ENCODE peak calls at places on chromosomes 1 and 21, in five cellular contexts. M is stimulated activated CD8-positive, alpha-beta memory T cell treated with anti-CD3 and anti-CD28 coated beads, Interleukin-7, amount 100 ng/mL, for 1 hour; O is NCI-H2107; U is T-helper 1 cell; C is GM04504. B is an unnamed sample.
A peak's percentile ranks its signal among the peaks of the same experiment; 100 is the strongest.

GRCh38 chr1:79252598-79252997 is 246.1 kb upstream of the ADGRL4 start:
- DNase-seq in C (no peak), U (no peak), M (no peak), O (no peak), B (no peak)

GRCh38 chr1:155474156-155474555 is 88.4 kb downstream of the ASH1L start:
- DNase-seq in U (no peak), M (no peak), C (no peak), O (no peak), B (no peak)

GRCh38 chr1:109627692-109628399 is 8.2 kb downstream of the AMPD2 start:
- DNase-seq in U (no peak), C (no peak), M (no peak), O (no peak), B (no peak)

GRCh38 chr1:110084226-110085078 is 14.0 kb upstream of the ALX3 start:
- DNase-seq in C (no peak), O (no peak), M (no peak), U (no peak), B (no peak)

GRCh38 chr21:45324430-45325205 is 36.9 kb upstream of the POFUT2 start:
- DNase-seq in U (no peak), O (no peak), M (no peak), C (no peak), B (no peak)

GRCh38 chr1:100362821-100363466 is 10.6 kb downstream of the CDC14A start:
- DNase-seq in M (no peak), U (no peak), C (no peak), O (no peak), B (no peak)

GRCh38 chr21:29017639-29018237 is 1.4 kb downstream of the RWDD2B start:
- DNase-seq in O (no peak), U (no peak), C (no peak), M (no peak), B (no peak)

GRCh38 chr1:36151845-36152203 is 2.5 kb upstream of the TRAPPC3 start:
- DNase-seq in M (no peak), C (no peak), U (peak; percentile 30), O (no peak), B (no peak)

GRCh38 chr1:40637617-40638016 is 27.9 kb downstream of the RIMS3 start:
- DNase-seq in O (no peak), M (no peak), U (no peak), C (no peak), B (no peak)

GRCh38 chr1:84090447-84091244 is 53.4 kb upstream of the PRKACB start:
- DNase-seq in M (no peak), C (no peak), U (no peak), O (no peak), B (no peak)

GRCh38 chr1:59880001-59880400 is 46.6 kb downstream of the CYP2J2 start:
- DNase-seq in U (no peak), M (no peak), C (no peak), O (no peak), B (no peak)

B was measured in amniotic stem cell.